ENCODE peak calls at places on chromosomes 3 and 15, in five cellular contexts. B is osteoblast; U is fibroblast of lung; Q is CD8-positive, alpha-beta T cell; G is colonic mucosa. Y is an unnamed sample.

GRCh38 chr3:128400683-128401082 is 66.0 kb downstream of the DNAJB8 start:
- DNase-seq in B (no peak), U (no peak), Q (no peak), G (no peak), Y (no peak)

GRCh38 chr3:46931631-46932441 is 44.7 kb downstream of the CCDC12 start:
- DNase-seq in B (peak; percentile 93), U (peak; percentile 72), Q (no peak), G (peak; percentile 66), Y (no peak)

GRCh38 chr15:66184936-66185790 is 68.4 kb downstream of the MEGF11 start:
- DNase-seq in B (peak; percentile 18), U (no peak), Q (no peak), G (no peak), Y (no peak)

GRCh38 chr3:110755345-110755744 is 316.3 kb upstream of the NECTIN3 start:
- DNase-seq in B (no peak), U (no peak), Q (no peak), G (no peak), Y (no peak)

GRCh38 chr3:32880225-32880624 is 62.4 kb downstream of the TRIM71 start:
- DNase-seq in B (no peak), U (no peak), Q (no peak), G (no peak), Y (no peak)

GRCh38 chr15:50996641-50997040 is 88.2 kb downstream of the AP4E1 start:
- DNase-seq in B (peak; percentile 83), U (peak; percentile 6), Q (no peak), G (no peak), Y (peak; percentile 84)

GRCh38 chr3:30894521-30895289 is at the start of gene GADL1:
- DNase-seq in B (peak; percentile 31), U (peak; percentile 33), Q (no peak), G (no peak), Y (no peak)

GRCh38 chr3:50296721-50297383 is 2.4 kb downstream of the HYAL3 start:
- DNase-seq in B (no peak), U (no peak), Q (no peak), G (no peak), Y (no peak)

GRCh38 chr3:113157408-113157980 is 53.9 kb upstream of the BOC start:
- DNase-seq in B (no peak), U (no peak), Q (no peak), G (no peak), Y (no peak)

GRCh38 chr3:185915642-185916041 is 22.2 kb downstream of the TRA2B start:
- DNase-seq in B (no peak), U (no peak), Q (no peak), G (no peak), Y (no peak)

GRCh38 chr3:99648496-99648895 is 10.1 kb downstream of the COL8A1 start:
- DNase-seq in B (no peak), U (no peak), Q (no peak), G (no peak), Y (no peak)

GRCh38 chr15:66659384-66659783 is 42.7 kb upstream of the SMAD6 start:
- DNase-seq in B (no peak), U (no peak), Q (no peak), G (no peak), Y (no peak)

GRCh38 chr3:107796786-107797185 is 274.0 kb downstream of the BBX start:
- DNase-seq in B (no peak), U (peak; percentile 54), Q (no peak), G (no peak), Y (peak; percentile 92)

GRCh38 chr3:135362889-135363288 is 567.8 kb downstream of the EPHB1 start:
- DNase-seq in B (no peak), U (no peak), Q (no peak), G (no peak), Y (no peak)

GRCh38 chr3:59751606-59752005 is 701.8 kb upstream of the CFAP20DC start:
- DNase-seq in B (no peak), U (no peak), Q (no peak), G (no peak), Y (no peak)

GRCh38 chr15:67023517-67024321 is 41.7 kb upstream of the SMAD3 start:
- DNase-seq in B (no peak), U (no peak), Q (no peak), G (no peak), Y (no peak)

GRCh38 chr15:74229686-74230085 is 6.4 kb upstream of the CCDC33 start:
- DNase-seq in B (peak; percentile 35), U (no peak), Q (no peak), G (no peak), Y (no peak)

GRCh38 chr15:34436956-34437442 is 609 bp downstream of the GOLGA8A start:
- DNase-seq in B (peak; percentile 89), U (peak; percentile 34), Q (peak; percentile 55), G (no peak), Y (no peak)

GRCh38 chr15:43249699-43250203 is 17.0 kb downstream of the TGM5 start:
- DNase-seq in B (peak; percentile 96), U (peak; percentile 50), Q (no peak), G (no peak), Y (peak; percentile 35)

DNA sequence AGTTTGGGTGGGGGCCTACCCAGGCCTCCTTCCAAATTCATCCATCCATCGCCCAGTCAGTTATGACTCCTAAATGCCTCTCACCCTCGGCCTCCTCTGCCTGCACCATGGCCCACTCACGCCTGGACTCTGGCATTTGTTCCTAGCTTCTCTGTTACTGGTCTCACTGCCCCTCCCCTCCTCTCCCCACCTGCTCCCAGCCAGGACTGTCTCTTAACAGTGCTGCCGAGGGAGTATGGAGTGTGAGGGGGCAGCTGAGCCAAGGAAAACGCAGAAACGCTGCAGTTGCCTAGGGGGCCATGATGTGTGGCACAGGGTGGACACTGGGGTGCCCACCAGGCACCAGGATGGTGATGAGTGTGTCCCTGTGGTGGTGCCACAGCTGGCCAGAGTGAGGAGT is 3.1 kb downstream of the RCCD1 start:
- DNase-seq in B (no peak), U (no peak), Q (no peak), G (no peak), Y (no peak)
- H3K4me3 ChIP-seq in B (peak overlapping the region; percentile 80), U (peak overlapping the region; percentile 25), Q (no peak overlapping the region), G (peak overlapping the region; percentile 85), Y (no peak overlapping the region)

DNA sequence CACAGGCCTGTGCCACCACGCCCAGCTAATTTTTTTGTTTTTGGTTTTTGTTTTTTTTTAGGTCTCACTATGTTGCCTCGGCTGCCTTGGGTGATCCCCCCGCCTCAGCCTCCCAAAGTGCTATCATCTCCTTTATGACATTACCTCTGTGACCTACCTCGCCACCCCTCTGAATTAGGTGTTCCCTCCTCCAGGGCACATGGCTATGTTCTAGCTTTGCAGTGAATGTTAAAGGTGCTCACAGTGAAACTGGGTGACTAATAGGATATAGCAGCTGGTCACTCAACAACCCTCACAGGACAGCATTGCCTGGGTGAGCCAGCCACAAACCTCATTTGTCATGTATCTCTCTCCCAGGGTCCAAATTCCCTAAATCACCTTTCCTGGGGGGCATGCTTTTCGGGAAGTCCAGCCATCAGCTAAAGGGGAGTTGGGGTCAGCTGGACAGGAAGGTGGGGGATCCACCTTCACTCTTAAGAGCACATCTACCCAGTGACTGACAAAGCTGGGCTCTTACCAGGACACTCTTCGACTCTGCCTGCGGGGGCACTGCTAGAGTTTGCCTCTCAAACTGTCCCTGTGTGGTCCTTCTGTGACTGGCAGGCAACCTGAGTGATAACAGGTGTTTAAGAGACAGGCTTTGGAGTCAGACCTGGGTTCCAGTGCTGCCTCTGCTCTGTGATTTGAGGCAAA is 1.6 kb upstream of the TTLL3 start:
- DNase-seq in B (peak; percentile 68), U (peak; percentile 22), Q (peak; percentile 54), G (no peak), Y (peak; percentile 62)
- TF ChIP-seq CTCF in B (peak; percentile 43), U (peak; percentile 36), Q (peak; percentile 23), G (no peak), Y (peak; percentile 22)

GRCh38 chr15:40992241-40992741 is 39.0 kb downstream of the CHAC1 start:
- DNase-seq in B (no peak), U (peak; percentile 63), Q (no peak), G (no peak), Y (no peak)
- H3K36me3 ChIP-seq in B (peaks cover 41% of the 10 kb centered on the region), U (peaks cover 4% of the 10 kb centered on the region), Q (peaks cover 24% of the 10 kb centered on the region), G (peaks cover 12% of the 10 kb centered on the region), Y (peaks cover 12% of the 10 kb centered on the region)

GRCh38 chr3:193812791-193813505 is 219.9 kb downstream of the OPA1 start:
- DNase-seq in B (no peak), U (no peak), Q (no peak), G (no peak), Y (no peak)
- H3K4me3 ChIP-seq in B (no peak overlapping the region), U (no peak overlapping the region), Q (no peak overlapping the region), G (no peak overlapping the region), Y (no peak overlapping the region)

GRCh38 chr3:42229942-42230688 is 35.9 kb downstream of the CCK start:
- DNase-seq in B (peak; percentile 88), U (peak; percentile 71), Q (no peak), G (no peak), Y (peak; percentile 49)
- TF ChIP-seq CTCF in B (peak; percentile 66), U (peak; percentile 60), Q (no peak), G (peak; percentile 14), Y (peak; percentile 62)

GRCh38 chr3:129500334-129500658 is 28.1 kb upstream of the RHO start:
- DNase-seq in B (no peak), U (no peak), Q (no peak), G (no peak), Y (no peak)
- H3K36me3 ChIP-seq in B (peaks cover 45% of the 10 kb centered on the region), U (peaks cover 9% of the 10 kb centered on the region), Q (no peaks in the 10 kb centered on the region), G (no peaks in the 10 kb centered on the region), Y (peaks cover 1% of the 10 kb centered on the region)

GRCh38 chr3:13018561-13019242 is 54.5 kb downstream of the IQSEC1 start:
- DNase-seq in B (peak; percentile 81), U (no peak), Q (no peak), G (no peak), Y (no peak)

GRCh38 chr3:13020159-13020558 is 53.1 kb downstream of the IQSEC1 start:
- DNase-seq in B (peak; percentile 57), U (no peak), Q (no peak), G (no peak), Y (no peak)

GRCh38 chr3:13019706-13020105 is 53.5 kb downstream of the IQSEC1 start:
- DNase-seq in B (peak; percentile 46), U (no peak), Q (no peak), G (no peak), Y (no peak)

GRCh38 chr3:13018039-13018431 is 55.2 kb downstream of the IQSEC1 start:
- DNase-seq in B (peak; percentile 87), U (no peak), Q (no peak), G (no peak), Y (no peak)

GRCh38 chr3:13019243-13019701 is 54.0 kb downstream of the IQSEC1 start:
- DNase-seq in B (peak; percentile 98), U (peak; percentile 83), Q (no peak), G (no peak), Y (no peak)
- H3K4me3 ChIP-seq in B (peak overlapping the region; percentile 67), U (peak overlapping the region; percentile 26), Q (no peak overlapping the region), G (no peak overlapping the region), Y (no peak overlapping the region)

Y was measured in bronchial epithelial cell.